ENCODE peak calls at places on chromosomes 7 and 10, in eight cellular contexts. Q, J, R, V, L, T, I and Z are unnamed samples.

GRCh38 chr10:3801558-3802192 is 16.7 kb upstream of the KLF6 start:
- DNase-seq in V (no peak), R (no peak), Q (no peak), T (no peak), I (no peak), J (no peak), L (no peak), Z (no peak)

GRCh38 chr7:111137296-111138195 is 46.6 kb downstream of the LRRN3 start:
- DNase-seq in J (no peak), Q (no peak), V (peak; percentile 30), R (peak; percentile 3), L (no peak), I (no peak), T (no peak), Z (no peak)

GRCh38 chr10:61890430-61890829 is 11.1 kb upstream of the ARID5B start:
- DNase-seq in L (no peak), R (no peak), Q (no peak), T (no peak), V (no peak), I (no peak), J (no peak), Z (no peak)

GRCh38 chr10:119247550-119247894 is 40.2 kb downstream of the GRK5 start:
- DNase-seq in V (no peak), R (no peak), J (no peak), T (no peak), L (no peak), I (no peak), Q (no peak), Z (no peak)

GRCh38 chr7:155764432-155764798 is 47.8 kb downstream of the SHH start:
- DNase-seq in T (no peak), V (peak; percentile 32), Q (no peak), I (no peak), J (no peak), L (no peak), R (no peak), Z (peak; percentile 96)

GRCh38 chr10:131011936-131012640 is 299.4 kb downstream of the TCERG1L start:
- DNase-seq in L (no peak), I (no peak), V (no peak), T (no peak), Q (no peak), R (no peak), J (no peak), Z (no peak)

GRCh38 chr7:96800824-96801223 is 91.2 kb upstream of the SEM1 start:
- DNase-seq in Q (no peak), L (no peak), I (no peak), T (no peak), V (no peak), R (no peak), J (no peak), Z (no peak)

GRCh38 chr10:50574305-50574704 is 49.5 kb downstream of the SGMS1 start:
- DNase-seq in R (no peak), V (no peak), T (no peak), Q (peak; percentile 71), I (no peak), L (no peak), J (no peak), Z (no peak)

GRCh38 chr7:134368851-134369533 is 52.3 kb upstream of the SLC35B4 start:
- DNase-seq in V (no peak), T (no peak), J (no peak), R (peak; percentile 79), I (peak; percentile 24), L (no peak), Q (no peak), Z (no peak)

GRCh38 chr7:133081119-133081604 is 728 bp downstream of the CHCHD3 start:
- DNase-seq in J (peak; percentile 30), Q (peak; percentile 40), L (no peak), T (no peak), R (no peak), I (no peak), V (peak; percentile 13), Z (no peak)

GRCh38 chr10:6473901-6474370 is 106.1 kb downstream of the PRKCQ start:
- DNase-seq in I (no peak), V (no peak), L (no peak), J (no peak), Q (no peak), R (no peak), T (peak; percentile 20), Z (peak; percentile 89)

GRCh38 chr7:139725077-139725476 is 52.7 kb downstream of the HIPK2 start:
- DNase-seq in I (no peak), J (no peak), R (peak; percentile 86), T (no peak), L (no peak), Q (no peak), V (no peak), Z (no peak)

GRCh38 chr10:93573051-93573909 is 6.8 kb downstream of the FFAR4 start:
- DNase-seq in Q (no peak), V (no peak), R (no peak), I (peak; percentile 46), L (no peak), T (no peak), J (no peak), Z (peak; percentile 17)

GRCh38 chr10:79342811-79343541 is 4.3 kb upstream of the PPIF start:
- DNase-seq in T (no peak), R (no peak), I (no peak), Q (no peak), J (no peak), L (no peak), V (no peak), Z (no peak)

GRCh38 chr7:28114056-28114455 is 66.5 kb downstream of the JAZF1 start:
- DNase-seq in V (no peak), I (no peak), T (no peak), R (no peak), Q (no peak), J (no peak), L (no peak), Z (no peak)